ENCODE peak calls at places on chromosomes 6 and 20, in four cellular contexts. R is IMR-90, T is heart right ventricle, G is tibial artery. I is an unnamed sample.

GRCh38 chr20:59300341-59301081 is at the start of gene EDN3:
- DNase-seq in R (no peak), T (no peak), G (no peak), I (no peak)

GRCh38 chr6:138104618-138105213 is 2.5 kb downstream of the PERP start:
- DNase-seq in R (no peak), T (no peak), G (no peak), I (no peak)

GRCh38 chr20:59004763-59005522 is 2.1 kb downstream of the CTSZ start:
- DNase-seq in R (no peak), T (peak; percentile 64), G (peak; percentile 67), I (peak; percentile 93)

GRCh38 chr20:2585811-2586210 is 49.4 kb downstream of the TMC2 start:
- DNase-seq in R (peak; percentile 72), T (no peak), G (no peak), I (no peak)

GRCh38 chr6:127484207-127484858 is 25.1 kb upstream of the KIAA0408 start:
- DNase-seq in R (peak; percentile 70), T (no peak), G (no peak), I (no peak)

GRCh38 chr6:13708679-13709261 is 2.9 kb downstream of the RANBP9 start:
- DNase-seq in R (peak; percentile 31), T (no peak), G (no peak), I (no peak)

GRCh38 chr6:72238900-72239299 is 352.6 kb downstream of the RIMS1 start:
- DNase-seq in R (peak; percentile 69), T (no peak), G (no peak), I (no peak)

GRCh38 chr6:89977808-89978748 is 83.8 kb downstream of the GJA10 start:
- DNase-seq in R (peak; percentile 93), T (no peak), G (no peak), I (no peak)

GRCh38 chr6:147266821-147267220 is 62.6 kb downstream of the STXBP5 start:
- DNase-seq in R (no peak), T (no peak), G (no peak), I (no peak)

GRCh38 chr6:75233097-75233615 is 10.4 kb downstream of the COX7A2 start:
- DNase-seq in R (no peak), T (no peak), G (no peak), I (no peak)

GRCh38 chr20:23314714-23315498 is 35.7 kb upstream of the NXT1 start:
- DNase-seq in R (no peak), T (no peak), G (peak; percentile 73), I (no peak)

GRCh38 chr6:43982084-43982625 is 145.1 kb downstream of the MRPL14 start:
- DNase-seq in R (no peak), T (no peak), G (peak; percentile 3), I (no peak)

GRCh38 chr6:113397229-113397628 is 459.9 kb upstream of the MARCKS start:
- DNase-seq in R (peak; percentile 79), T (no peak), G (no peak), I (no peak)

GRCh38 chr20:35395728-35396127 is 16.0 kb downstream of the UQCC1 start:
- DNase-seq in R (peak; percentile 81), T (no peak), G (peak; percentile 24), I (no peak)

GRCh38 chr6:160301341-160301740 is 42.7 kb upstream of the SLC22A2 start:
- DNase-seq in R (no peak), T (no peak), G (no peak), I (no peak)

GRCh38 chr6:108760158-108761050 is 87.8 kb upstream of the ARMC2 start:
- DNase-seq in R (peak; percentile 60), T (no peak), G (no peak), I (no peak)

GRCh38 chr6:145836170-145836569 is 21.6 kb upstream of the FBXO30 start:
- DNase-seq in R (peak; percentile 51), T (no peak), G (no peak), I (no peak)

GRCh38 chr6:143965503-143966171 is 42.4 kb downstream of the PLAGL1 start:
- DNase-seq in R (peak; percentile 58), T (no peak), G (no peak), I (no peak)

GRCh38 chr6:151482290-151482689 is 11.5 kb upstream of the CCDC170 start:
- DNase-seq in R (peak; percentile 52), T (no peak), G (no peak), I (no peak)

GRCh38 chr20:3813758-3814581 is 6.4 kb upstream of the AP5S1 start:
- DNase-seq in R (no peak), T (no peak), G (no peak), I (no peak)

GRCh38 chr20:3812975-3813599 is 7.3 kb upstream of the AP5S1 start:
- DNase-seq in R (no peak), T (no peak), G (no peak), I (no peak)

GRCh38 chr20:3812259-3812681 is 8.1 kb upstream of the AP5S1 start:
- DNase-seq in R (no peak), T (no peak), G (no peak), I (no peak)

GRCh38 chr20:3808544-3808943 is 11.8 kb upstream of the AP5S1 start:
- DNase-seq in R (no peak), T (no peak), G (no peak), I (no peak)

GRCh38 chr20:3811421-3812258 is 8.7 kb upstream of the AP5S1 start:
- DNase-seq in R (peak; percentile 99), T (peak; percentile 99), G (peak; percentile 98), I (no peak)
- H3K4me1 ChIP-seq in R (peaks cover 25% of the 10 kb centered on the region), T (peaks cover 10% of the 10 kb centered on the region), G (peaks cover 37% of the 10 kb centered on the region), I (no peaks in the 10 kb centered on the region)

GRCh38 chr20:32527447-32528055 is 57.6 kb downstream of the NOL4L start:
- DNase-seq in R (no peak), T (no peak), G (no peak), I (no peak)
- H3K27me3 ChIP-seq in R (peaks cover 24% of the 10 kb centered on the region), T (no peaks in the 10 kb centered on the region), G (peaks cover 3% of the 10 kb centered on the region), I (no peaks in the 10 kb centered on the region)

GRCh38 chr6:73491371-73491770 is 29.5 kb downstream of the EEF1A1 start:
- DNase-seq in R (peak; percentile 50), T (no peak), G (no peak), I (no peak)
- H3K36me3 ChIP-seq in R (peaks cover 24% of the 10 kb centered on the region), T (peaks cover 22% of the 10 kb centered on the region), G (peaks cover 71% of the 10 kb centered on the region), I (peaks cover 44% of the 10 kb centered on the region)

DNA sequence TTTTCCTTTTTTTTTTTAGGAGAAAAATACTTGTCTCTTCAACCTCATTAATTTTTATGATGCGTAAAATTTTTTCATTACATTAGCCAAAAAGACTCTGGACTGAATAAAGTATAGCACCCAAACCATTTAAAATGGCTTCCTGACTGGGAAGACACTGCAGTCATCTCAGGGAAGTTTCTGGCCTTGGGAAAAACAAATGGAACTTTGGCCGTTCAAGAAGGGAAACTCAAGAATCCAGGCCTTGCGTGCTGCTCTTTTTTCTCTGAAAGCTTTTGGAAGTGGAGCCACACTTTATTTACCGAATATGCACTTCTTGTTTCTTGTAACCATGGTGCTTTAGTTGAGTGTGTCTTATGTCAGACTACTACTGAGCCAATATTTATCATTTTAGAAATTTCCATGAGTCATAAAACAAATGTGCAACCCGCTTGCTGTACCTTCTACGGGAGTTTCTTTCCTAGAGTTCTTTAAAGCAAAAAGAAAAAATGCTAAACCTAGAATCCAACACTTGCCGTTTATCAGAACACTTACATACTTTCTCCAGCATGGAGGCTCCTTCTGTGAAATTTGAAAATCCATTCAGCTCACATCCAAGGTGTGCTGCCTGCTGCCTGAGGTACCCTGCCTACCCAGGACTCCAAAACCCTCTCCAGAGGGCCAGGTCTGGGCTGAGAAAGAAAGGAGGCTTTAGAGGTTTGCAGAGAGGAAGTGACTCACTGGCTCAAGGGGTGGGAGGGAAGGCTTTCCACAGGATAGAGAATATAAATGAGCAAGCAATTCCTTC is 11.5 kb upstream of the DSTN start:
- DNase-seq in R (peak; percentile 91), T (no peak), G (peak; percentile 70), I (no peak)
- H3K4me1 ChIP-seq in R (peaks cover 17% of the 10 kb centered on the region), T (no peaks in the 10 kb centered on the region), G (peaks cover 60% of the 10 kb centered on the region), I (no peaks in the 10 kb centered on the region)

DNA sequence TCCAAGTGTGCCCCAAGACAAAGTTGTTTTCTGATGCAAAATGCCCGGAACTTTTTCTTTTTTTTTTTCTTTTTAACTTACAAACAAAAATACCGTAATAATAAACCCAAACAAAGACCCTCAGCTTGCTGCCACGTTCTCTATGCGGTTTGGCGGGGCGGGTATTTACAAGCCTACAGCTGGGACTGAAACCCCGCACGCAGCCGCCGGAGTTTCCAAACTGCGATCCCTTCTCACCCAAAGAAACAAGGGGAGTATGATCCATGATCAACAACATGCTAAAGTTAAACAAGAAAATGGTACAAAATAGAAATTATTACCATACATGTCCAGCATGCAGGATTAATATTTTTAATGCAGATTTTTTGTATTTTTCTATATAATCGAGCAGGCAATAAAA is 2.1 kb downstream of the MAFB start:
- DNase-seq in R (no peak), T (no peak), G (no peak), I (no peak)
- H3K27me3 ChIP-seq in R (peaks cover 74% of the 10 kb centered on the region), T (peaks cover 34% of the 10 kb centered on the region), G (peaks cover 18% of the 10 kb centered on the region), I (no peaks in the 10 kb centered on the region)

DNA sequence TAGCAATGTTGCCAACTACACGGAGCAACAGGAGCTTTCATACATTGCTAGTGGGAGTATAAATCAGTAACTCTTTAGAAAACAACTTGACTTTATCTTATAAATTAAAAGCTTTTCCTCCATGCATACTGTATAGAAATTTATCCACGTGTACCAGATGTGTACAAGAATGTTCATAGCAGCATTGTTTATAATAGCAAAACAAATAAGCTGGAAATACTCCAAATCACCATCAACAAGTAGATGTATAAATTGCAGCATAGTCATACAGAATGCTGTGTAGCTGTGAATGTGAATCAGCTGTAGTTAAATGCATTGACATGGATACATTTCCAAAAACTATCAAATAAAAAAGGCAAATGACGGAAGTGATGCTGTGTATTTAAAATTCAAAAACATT is 6.0 kb downstream of the PSMF1 start:
- DNase-seq in R (peak; percentile 9), T (no peak), G (no peak), I (no peak)
- H3K36me3 ChIP-seq in R (peaks cover 27% of the 10 kb centered on the region), T (peaks cover 31% of the 10 kb centered on the region), G (peaks cover 43% of the 10 kb centered on the region), I (peaks cover 48% of the 10 kb centered on the region)

GRCh38 chr6:2857580-2858337 is 16.1 kb upstream of the SERPINB1 start:
- DNase-seq in R (peak; percentile 64), T (peak; percentile 58), G (no peak), I (no peak)
- H3K4me1 ChIP-seq in R (peaks cover 29% of the 10 kb centered on the region), T (peaks cover 14% of the 10 kb centered on the region), G (peaks cover 6% of the 10 kb centered on the region), I (peaks cover 67% of the 10 kb centered on the region)